ENCODE peak calls at places on chromosomes 12 and 14, in four cellular contexts. H is transverse colon, L is coronary artery, O is mammary epithelial cell. G is an unnamed sample.

GRCh38 chr14:38174721-38175120 is 33.0 kb upstream of the SSTR1 start:
- DNase-seq in L (no peak), O (no peak), H (no peak), G (no peak)

GRCh38 chr14:100540926-100541620 is 46.1 kb downstream of the BEGAIN start:
- DNase-seq in H (no peak), O (no peak), L (no peak), G (no peak)

GRCh38 chr12:12734561-12735071 is 17.4 kb downstream of the CDKN1B start:
- DNase-seq in H (no peak), L (no peak), O (no peak), G (no peak)

GRCh38 chr14:20632448-20632830 is 9.1 kb downstream of the OR6S1 start:
- DNase-seq in H (no peak), L (no peak), O (peak; percentile 13), G (no peak)

GRCh38 chr12:93378373-93379310 is 917 bp downstream of the NUDT4 start:
- DNase-seq in L (no peak), H (peak; percentile 46), O (peak; percentile 66), G (no peak)

GRCh38 chr12:43407816-43408645 is 144.0 kb downstream of the ADAMTS20 start:
- DNase-seq in O (peak; percentile 35), L (no peak), H (no peak), G (no peak)

GRCh38 chr12:50415899-50416479 is 15.3 kb downstream of the LARP4 start:
- DNase-seq in O (no peak), L (no peak), H (no peak), G (no peak)

GRCh38 chr12:57765003-57765697 is 1.7 kb downstream of the CYP27B1 start:
- DNase-seq in L (no peak), H (peak; percentile 64), O (peak; percentile 73), G (no peak)

GRCh38 chr12:92365333-92365732 is 219.7 kb upstream of the BTG1 start:
- DNase-seq in L (no peak), H (no peak), O (no peak), G (no peak)
- H3K4me3 ChIP-seq in L (no peak overlapping the region), H (no peak overlapping the region), O (no peak overlapping the region), G (no peak overlapping the region)

GRCh38 chr12:3117144-3117581 is 40.0 kb downstream of the TSPAN9 start:
- DNase-seq in H (no peak), O (peak; percentile 71), L (no peak), G (no peak)
- H3K27ac ChIP-seq in H (peak overlapping the region; percentile 41), O (peak overlapping the region; percentile 79), L (no peak overlapping the region), G (peak overlapping the region; percentile 61)

DNA sequence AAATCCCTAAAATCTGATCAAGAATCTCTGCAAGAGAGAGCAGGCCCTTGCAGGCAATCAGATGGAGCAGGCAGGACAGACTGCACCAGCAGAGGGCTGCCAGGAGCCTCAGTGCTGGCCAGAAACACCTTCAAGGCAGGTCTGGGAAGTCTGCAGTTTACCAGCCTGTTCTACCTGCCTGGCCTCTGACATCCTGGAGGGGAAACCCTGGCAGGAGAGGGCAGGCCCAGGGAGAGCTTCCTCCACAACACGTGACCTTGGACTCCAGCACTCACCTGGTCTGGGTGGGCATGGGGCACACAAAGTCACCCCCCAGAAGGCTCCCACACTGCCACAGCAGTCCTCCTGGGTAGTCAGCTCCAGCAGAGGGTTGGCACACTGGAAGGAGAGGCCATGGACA is 56.0 kb downstream of the ISCA2 start:
- DNase-seq in O (peak; percentile 36), H (no peak), L (no peak), G (no peak)
- TF ChIP-seq CTCF in O (peak; percentile 90), H (no peak), L (no peak), G (no peak)

GRCh38 chr12:71476513-71476912 is 36.9 kb downstream of the LGR5 start:
- DNase-seq in L (no peak), O (peak; percentile 42), H (no peak), G (no peak)

GRCh38 chr12:71475280-71475679 is 35.7 kb downstream of the LGR5 start:
- DNase-seq in L (no peak), O (no peak), H (no peak), G (peak; percentile 13)

GRCh38 chr12:71478277-71478676 is 38.7 kb downstream of the LGR5 start:
- DNase-seq in L (no peak), H (no peak), O (no peak), G (no peak)

GRCh38 chr12:71477609-71478008 is 38.0 kb downstream of the LGR5 start:
- DNase-seq in H (no peak), L (no peak), O (no peak), G (no peak)

DNA sequence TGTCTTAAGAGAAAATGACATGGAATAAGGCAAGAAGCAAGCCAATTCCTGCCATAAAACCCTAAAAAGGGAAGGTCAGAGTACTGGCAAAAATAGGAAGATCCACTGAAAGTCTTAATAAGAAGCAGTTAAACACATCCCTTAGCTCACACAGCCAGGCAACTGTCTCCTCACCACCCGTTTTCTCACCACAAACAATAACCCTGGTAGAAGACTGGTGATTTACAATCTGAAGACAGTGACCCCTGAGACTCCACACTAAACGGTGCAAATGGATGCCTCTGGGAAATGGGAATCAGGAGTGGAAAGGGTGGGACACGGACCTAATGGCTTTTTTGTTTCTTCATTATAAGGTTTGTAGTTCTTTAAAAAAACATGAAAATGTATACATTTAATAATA is 37.4 kb downstream of the LGR5 start:
- DNase-seq in O (no peak), L (no peak), H (no peak), G (no peak)
- H3K4me3 ChIP-seq in O (no peak overlapping the region), L (peak overlapping the region; percentile 2), H (no peak overlapping the region), G (no peak overlapping the region)

GRCh38 chr12:65168606-65169310 is 625 bp upstream of the LEMD3 start:
- DNase-seq in H (no peak), O (no peak), L (no peak), G (no peak)
- H3K27ac ChIP-seq in H (peak overlapping the region; percentile 98), O (peak overlapping the region; percentile 89), L (peak overlapping the region; percentile 90), G (peak overlapping the region; percentile 92)

GRCh38 chr12:71662861-71663560 is 637 bp downstream of the ZFC3H1 start:
- DNase-seq in H (peak; percentile 73), L (peak; percentile 86), O (peak; percentile 88), G (peak; percentile 21)
- TF ChIP-seq CTCF in H (peak; percentile 10), L (no peak), O (no peak), G (no peak)

G was measured in tibial nerve.